ENCODE peak calls at places on chromosomes 7 and 10, in seven cellular contexts. One of them, this sample, is unnamed.

GRCh38 chr7:4633012-4633411 is 49.1 kb upstream of the FOXK1 start:
- DNase-seq in fibroblast of pulmonary artery: peak
- DNase-seq in GM23338: peak
- DNase-seq in AG04449: no peak
- DNase-seq in HFFc6: no peak
- DNase-seq in progenitor cell of endocrine pancreas: no peak
- DNase-seq in fibroblast of lung: peak
- DNase-seq in this sample: no peak

GRCh38 chr10:121244791-121245190 is 353.5 kb downstream of the FGFR2 start:
- DNase-seq in fibroblast of pulmonary artery: no peak
- DNase-seq in GM23338: no peak
- DNase-seq in AG04449: no peak
- DNase-seq in HFFc6: no peak
- DNase-seq in progenitor cell of endocrine pancreas: no peak
- DNase-seq in fibroblast of lung: peak
- DNase-seq in this sample: no peak

GRCh38 chr10:132341781-132342180 is 9.8 kb downstream of the LRRC27 start:
- DNase-seq in fibroblast of pulmonary artery: no peak
- DNase-seq in GM23338: no peak
- DNase-seq in AG04449: no peak
- DNase-seq in HFFc6: no peak
- DNase-seq in progenitor cell of endocrine pancreas: no peak
- DNase-seq in fibroblast of lung: no peak
- DNase-seq in this sample: no peak

GRCh38 chr10:97805096-97805879 is 33.5 kb upstream of the SFRP5 start:
- DNase-seq in fibroblast of pulmonary artery: no peak
- DNase-seq in GM23338: peak
- DNase-seq in AG04449: no peak
- DNase-seq in HFFc6: no peak
- DNase-seq in progenitor cell of endocrine pancreas: no peak
- DNase-seq in fibroblast of lung: no peak
- DNase-seq in this sample: no peak

GRCh38 chr7:69787736-69788431 is 189.6 kb downstream of the AUTS2 start:
- DNase-seq in fibroblast of pulmonary artery: no peak
- DNase-seq in GM23338: no peak
- DNase-seq in AG04449: no peak
- DNase-seq in HFFc6: no peak
- DNase-seq in progenitor cell of endocrine pancreas: no peak
- DNase-seq in fibroblast of lung: no peak
- DNase-seq in this sample: no peak

GRCh38 chr10:127115086-127115485 is 81.3 kb downstream of the INSYN2A start:
- DNase-seq in fibroblast of pulmonary artery: no peak
- DNase-seq in GM23338: no peak
- DNase-seq in AG04449: no peak
- DNase-seq in HFFc6: no peak
- DNase-seq in progenitor cell of endocrine pancreas: no peak
- DNase-seq in fibroblast of lung: no peak
- DNase-seq in this sample: no peak

GRCh38 chr7:26155531-26156375 is 3.8 kb downstream of the NFE2L3 start:
- DNase-seq in fibroblast of pulmonary artery: peak
- DNase-seq in GM23338: peak
- DNase-seq in AG04449: no peak
- DNase-seq in HFFc6: peak
- DNase-seq in progenitor cell of endocrine pancreas: no peak
- DNase-seq in fibroblast of lung: peak
- DNase-seq in this sample: no peak

GRCh38 chr7:13988765-13989137 is 715 bp downstream of the ETV1 start:
- DNase-seq in fibroblast of pulmonary artery: peak
- DNase-seq in GM23338: peak
- DNase-seq in AG04449: no peak
- DNase-seq in HFFc6: no peak
- DNase-seq in progenitor cell of endocrine pancreas: no peak
- DNase-seq in fibroblast of lung: peak
- DNase-seq in this sample: peak

GRCh38 chr10:112208292-112208691 is 24.7 kb upstream of the GPAM start:
- DNase-seq in fibroblast of pulmonary artery: no peak
- DNase-seq in GM23338: no peak
- DNase-seq in AG04449: peak
- DNase-seq in HFFc6: peak
- DNase-seq in progenitor cell of endocrine pancreas: no peak
- DNase-seq in fibroblast of lung: peak
- DNase-seq in this sample: no peak

GRCh38 chr7:23539494-23539907 is 7.7 kb upstream of the TRA2A start:
- DNase-seq in fibroblast of pulmonary artery: no peak
- DNase-seq in GM23338: no peak
- DNase-seq in AG04449: no peak
- DNase-seq in HFFc6: no peak
- DNase-seq in progenitor cell of endocrine pancreas: no peak
- DNase-seq in fibroblast of lung: no peak
- DNase-seq in this sample: no peak

GRCh38 chr10:121644501-121644900 is 46.3 kb upstream of the FGFR2 start:
- DNase-seq in fibroblast of pulmonary artery: no peak
- DNase-seq in GM23338: no peak
- DNase-seq in AG04449: no peak
- DNase-seq in HFFc6: no peak
- DNase-seq in progenitor cell of endocrine pancreas: no peak
- DNase-seq in fibroblast of lung: no peak
- DNase-seq in this sample: peak

GRCh38 chr7:14184292-14184864 is 194.9 kb upstream of the ETV1 start:
- DNase-seq in fibroblast of pulmonary artery: no peak
- DNase-seq in GM23338: no peak
- DNase-seq in AG04449: no peak
- DNase-seq in HFFc6: no peak
- DNase-seq in progenitor cell of endocrine pancreas: no peak
- DNase-seq in fibroblast of lung: no peak
- DNase-seq in this sample: no peak

GRCh38 chr7:55556031-55556430 is 16.3 kb downstream of the VOPP1 start:
- DNase-seq in fibroblast of pulmonary artery: no peak
- DNase-seq in GM23338: no peak
- DNase-seq in AG04449: no peak
- DNase-seq in HFFc6: no peak
- DNase-seq in progenitor cell of endocrine pancreas: no peak
- DNase-seq in fibroblast of lung: no peak
- DNase-seq in this sample: no peak

GRCh38 chr10:78961760-78962159 is 107.0 kb upstream of the ZMIZ1 start:
- DNase-seq in fibroblast of pulmonary artery: no peak
- DNase-seq in GM23338: no peak
- DNase-seq in AG04449: no peak
- DNase-seq in HFFc6: no peak
- DNase-seq in progenitor cell of endocrine pancreas: no peak
- DNase-seq in fibroblast of lung: no peak
- DNase-seq in this sample: no peak

GRCh38 chr10:123472606-123473005 is 193.5 kb upstream of the GPR26 start:
- DNase-seq in fibroblast of pulmonary artery: no peak
- DNase-seq in GM23338: peak
- DNase-seq in AG04449: no peak
- DNase-seq in HFFc6: no peak
- DNase-seq in progenitor cell of endocrine pancreas: no peak
- DNase-seq in fibroblast of lung: no peak
- DNase-seq in this sample: no peak

GRCh38 chr10:18618995-18619394 is 32.4 kb downstream of the NSUN6 start:
- DNase-seq in fibroblast of pulmonary artery: no peak
- DNase-seq in GM23338: no peak
- DNase-seq in AG04449: no peak
- DNase-seq in HFFc6: no peak
- DNase-seq in progenitor cell of endocrine pancreas: no peak
- DNase-seq in fibroblast of lung: peak
- DNase-seq in this sample: no peak

DNA sequence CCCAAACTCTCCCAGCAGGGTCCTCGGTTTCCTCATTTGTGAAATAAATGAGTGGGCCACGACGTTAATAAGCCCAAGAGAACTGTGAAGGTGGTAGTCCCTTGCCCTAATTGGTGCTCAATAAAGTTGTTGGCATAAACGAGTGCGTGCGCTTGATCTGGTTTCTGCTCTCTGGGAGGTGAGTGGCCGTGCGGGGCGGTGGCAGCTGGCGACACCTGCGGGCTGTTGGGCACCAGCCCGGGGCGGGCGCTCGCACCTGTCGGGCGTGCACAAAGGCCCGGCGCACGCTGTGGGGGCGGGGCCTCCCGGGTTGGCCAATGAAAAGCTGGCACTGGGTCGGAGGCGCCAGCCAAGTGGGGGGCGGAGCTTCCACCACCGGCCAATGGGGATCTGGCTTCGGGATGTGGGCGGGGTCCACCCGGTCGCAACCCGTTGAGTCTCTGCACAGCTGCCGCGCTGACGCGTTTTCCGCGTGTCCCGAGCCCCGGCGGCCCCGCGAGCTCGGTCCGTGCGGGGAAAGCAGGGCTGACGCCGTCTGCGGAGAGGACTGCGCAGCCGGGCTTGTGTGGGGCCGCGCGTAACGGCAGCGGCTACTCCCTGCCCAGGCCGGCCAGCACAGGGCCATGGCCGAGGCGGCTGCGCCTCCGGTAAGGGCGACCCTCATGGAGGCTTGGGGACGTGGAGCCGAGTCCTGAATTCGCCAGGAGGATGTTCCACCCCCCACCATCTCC is 23.0 kb downstream of the ZNF783 start:
- DNase-seq in fibroblast of pulmonary artery: peak
- DNase-seq in GM23338: peak
- DNase-seq in AG04449: peak
- DNase-seq in HFFc6: peak
- DNase-seq in progenitor cell of endocrine pancreas: peak
- DNase-seq in fibroblast of lung: peak
- DNase-seq in this sample: peak
- TF ChIP-seq CTCF in fibroblast of pulmonary artery: no peak
- TF ChIP-seq CTCF in GM23338: peak
- TF ChIP-seq CTCF in AG04449: no peak
- TF ChIP-seq CTCF in HFFc6: no peak
- TF ChIP-seq CTCF in progenitor cell of endocrine pancreas: peak
- TF ChIP-seq CTCF in fibroblast of lung: no peak
- TF ChIP-seq CTCF in this sample: no peak

GRCh38 chr10:126111562-126111961 is 215.2 kb downstream of the FANK1 start:
- DNase-seq in fibroblast of pulmonary artery: no peak
- DNase-seq in GM23338: no peak
- DNase-seq in AG04449: no peak
- DNase-seq in HFFc6: no peak
- DNase-seq in progenitor cell of endocrine pancreas: no peak
- DNase-seq in fibroblast of lung: no peak
- DNase-seq in this sample: no peak
- TF ChIP-seq CTCF in fibroblast of pulmonary artery: no peak
- TF ChIP-seq CTCF in GM23338: no peak
- TF ChIP-seq CTCF in AG04449: no peak
- TF ChIP-seq CTCF in HFFc6: no peak
- TF ChIP-seq CTCF in progenitor cell of endocrine pancreas: no peak
- TF ChIP-seq CTCF in fibroblast of lung: no peak
- TF ChIP-seq CTCF in this sample: no peak

DNA sequence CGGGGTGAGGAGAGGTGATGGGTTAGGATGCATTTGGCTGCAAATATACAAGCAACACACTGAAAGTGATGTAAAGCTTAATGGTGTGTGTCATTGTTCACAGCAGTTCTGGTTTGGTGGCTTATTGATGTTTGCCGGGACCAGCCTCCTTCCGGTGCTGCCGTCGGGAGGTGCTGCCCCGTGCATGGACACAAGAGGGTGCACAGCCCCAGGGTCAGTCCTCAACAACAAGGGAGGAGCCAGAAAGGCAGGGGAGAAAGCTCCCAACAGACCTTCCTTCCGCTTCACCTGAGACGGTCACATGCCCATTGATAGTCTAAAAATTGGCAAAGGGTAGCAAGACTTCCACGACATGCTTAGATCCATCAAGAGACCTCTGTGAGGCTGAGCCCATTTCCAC is 9.5 kb downstream of the RNF32 start:
- DNase-seq in fibroblast of pulmonary artery: peak
- DNase-seq in GM23338: peak
- DNase-seq in AG04449: no peak
- DNase-seq in HFFc6: peak
- DNase-seq in progenitor cell of endocrine pancreas: no peak
- DNase-seq in fibroblast of lung: no peak
- DNase-seq in this sample: peak
- TF ChIP-seq CTCF in fibroblast of pulmonary artery: peak
- TF ChIP-seq CTCF in GM23338: peak
- TF ChIP-seq CTCF in AG04449: peak
- TF ChIP-seq CTCF in HFFc6: peak
- TF ChIP-seq CTCF in progenitor cell of endocrine pancreas: peak
- TF ChIP-seq CTCF in fibroblast of lung: peak
- TF ChIP-seq CTCF in this sample: no peak

GRCh38 chr10:30495687-30496086 is 61.7 kb downstream of the MAP3K8 start:
- DNase-seq in fibroblast of pulmonary artery: no peak
- DNase-seq in GM23338: no peak
- DNase-seq in AG04449: no peak
- DNase-seq in HFFc6: peak
- DNase-seq in progenitor cell of endocrine pancreas: no peak
- DNase-seq in fibroblast of lung: peak
- DNase-seq in this sample: no peak

GRCh38 chr10:30491204-30491603 is 57.2 kb downstream of the MAP3K8 start:
- DNase-seq in fibroblast of pulmonary artery: peak
- DNase-seq in GM23338: no peak
- DNase-seq in AG04449: no peak
- DNase-seq in HFFc6: peak
- DNase-seq in progenitor cell of endocrine pancreas: no peak
- DNase-seq in fibroblast of lung: no peak
- DNase-seq in this sample: no peak

GRCh38 chr10:30494558-30494957 is 60.6 kb downstream of the MAP3K8 start:
- DNase-seq in fibroblast of pulmonary artery: no peak
- DNase-seq in GM23338: no peak
- DNase-seq in AG04449: no peak
- DNase-seq in HFFc6: no peak
- DNase-seq in progenitor cell of endocrine pancreas: no peak
- DNase-seq in fibroblast of lung: no peak
- DNase-seq in this sample: no peak

GRCh38 chr10:30491832-30492530 is 58.0 kb downstream of the MAP3K8 start:
- DNase-seq in fibroblast of pulmonary artery: no peak
- DNase-seq in GM23338: no peak
- DNase-seq in AG04449: no peak
- DNase-seq in HFFc6: no peak
- DNase-seq in progenitor cell of endocrine pancreas: no peak
- DNase-seq in fibroblast of lung: no peak
- DNase-seq in this sample: no peak

GRCh38 chr10:30493609-30494530 is 59.9 kb downstream of the MAP3K8 start:
- DNase-seq in fibroblast of pulmonary artery: peak
- DNase-seq in GM23338: no peak
- DNase-seq in AG04449: peak
- DNase-seq in HFFc6: peak
- DNase-seq in progenitor cell of endocrine pancreas: no peak
- DNase-seq in fibroblast of lung: peak
- DNase-seq in this sample: no peak
- TF ChIP-seq CTCF in fibroblast of pulmonary artery: peak
- TF ChIP-seq CTCF in GM23338: peak
- TF ChIP-seq CTCF in AG04449: no peak
- TF ChIP-seq CTCF in HFFc6: peak
- TF ChIP-seq CTCF in progenitor cell of endocrine pancreas: no peak
- TF ChIP-seq CTCF in fibroblast of lung: no peak
- TF ChIP-seq CTCF in this sample: no peak

DNA sequence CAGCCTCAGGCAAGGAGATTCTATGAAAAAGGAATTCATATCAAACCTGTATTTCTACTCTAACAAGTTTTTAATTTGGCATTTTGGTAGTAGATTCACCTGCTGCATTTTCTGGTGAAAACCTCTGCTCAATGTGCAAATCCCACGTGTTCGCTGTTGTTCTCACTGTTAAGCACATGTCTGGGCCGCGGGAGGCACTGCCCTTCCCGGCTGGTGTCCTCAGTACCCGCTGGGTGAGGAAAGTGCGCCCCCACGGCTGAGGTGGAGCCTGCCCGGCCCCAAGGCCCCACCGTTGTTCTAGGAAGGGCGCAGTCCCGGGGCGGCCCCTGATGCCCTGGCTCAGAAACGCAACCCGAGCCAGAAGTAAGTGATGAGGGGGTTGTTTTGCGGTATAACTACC is 193.4 kb upstream of the VWC2 start:
- DNase-seq in fibroblast of pulmonary artery: no peak
- DNase-seq in GM23338: peak
- DNase-seq in AG04449: no peak
- DNase-seq in HFFc6: no peak
- DNase-seq in progenitor cell of endocrine pancreas: no peak
- DNase-seq in fibroblast of lung: no peak
- DNase-seq in this sample: no peak
- TF ChIP-seq CTCF in fibroblast of pulmonary artery: no peak
- TF ChIP-seq CTCF in GM23338: peak
- TF ChIP-seq CTCF in AG04449: no peak
- TF ChIP-seq CTCF in HFFc6: no peak
- TF ChIP-seq CTCF in progenitor cell of endocrine pancreas: no peak
- TF ChIP-seq CTCF in fibroblast of lung: no peak
- TF ChIP-seq CTCF in this sample: no peak

This sample was measured in glutamatergic neuron.